ENCODE peak calls at places on chromosomes 7 and 10, in four cellular contexts. R is IMR-90, E is neuronal stem cell, P is SK-N-SH. X is an unnamed sample.

GRCh38 chr10:43078175-43078985 is 1.5 kb downstream of the RET start:
- DNase-seq in R (no peak), E (no peak), P (peak), X (no peak)

GRCh38 chr10:47087667-47088066 is 176.4 kb downstream of the PTPN20 start:
- DNase-seq in R (no peak), E (no peak), P (no peak), X (no peak)

GRCh38 chr7:48611993-48612392 is 312.4 kb upstream of the CDC14C start:
- DNase-seq in R (no peak), E (no peak), P (no peak), X (peak)

GRCh38 chr10:106795619-106796018 is 368.9 kb downstream of the SORCS1 start:
- DNase-seq in R (no peak), E (peak), P (peak), X (no peak)

GRCh38 chr10:132099701-132100481 is 34.1 kb downstream of the JAKMIP3 start:
- DNase-seq in R (no peak), E (no peak), P (no peak), X (no peak)

GRCh38 chr7:51079494-51079893 is 237.1 kb downstream of the COBL start:
- DNase-seq in R (no peak), E (no peak), P (no peak), X (no peak)

GRCh38 chr7:7148799-7149481 is 33.4 kb upstream of the C1GALT1 start:
- DNase-seq in R (no peak), E (no peak), P (no peak), X (no peak)

GRCh38 chr7:74164985-74165456 is 9.1 kb upstream of the EIF4H start:
- DNase-seq in R (peak), E (no peak), P (no peak), X (peak)

GRCh38 chr10:52308251-52309031 is 5.6 kb upstream of the DKK1 start:
- DNase-seq in R (peak), E (peak), P (peak), X (peak)

GRCh38 chr10:88389456-88389855 is 193.7 kb downstream of the RNLS start:
- DNase-seq in R (peak), E (no peak), P (no peak), X (peak)

GRCh38 chr7:106283831-106284515 is 810 bp downstream of the NAMPT start:
- DNase-seq in R (peak), E (peak), P (no peak), X (peak)

GRCh38 chr7:13411641-13412040 is 577.8 kb downstream of the ETV1 start:
- DNase-seq in R (no peak), E (no peak), P (no peak), X (no peak)

GRCh38 chr10:70007116-70007820 is 45.4 kb upstream of the MACROH2A2 start:
- DNase-seq in R (peak), E (no peak), P (no peak), X (no peak)

GRCh38 chr10:50552308-50552707 is 71.4 kb downstream of the SGMS1 start:
- DNase-seq in R (peak), E (no peak), P (no peak), X (peak)

GRCh38 chr7:113698556-113699220 is 220.1 kb downstream of the PPP1R3A start:
- DNase-seq in R (peak), E (peak), P (peak), X (peak)

GRCh38 chr10:119652361-119652760 is 1.2 kb downstream of the BAG3 start:
- DNase-seq in R (peak), E (no peak), P (no peak), X (peak)

GRCh38 chr10:119807960-119808697 is 64.5 kb downstream of the MCMBP start:
- DNase-seq in R (peak), E (no peak), P (no peak), X (peak)

GRCh38 chr10:28367865-28368541 is 65.1 kb upstream of the MPP7 start:
- DNase-seq in R (no peak), E (no peak), P (no peak), X (no peak)

GRCh38 chr10:28367419-28367818 is 64.6 kb upstream of the MPP7 start:
- DNase-seq in R (no peak), E (no peak), P (no peak), X (no peak)

GRCh38 chr10:28365840-28366239 is 63.0 kb upstream of the MPP7 start:
- DNase-seq in R (no peak), E (no peak), P (no peak), X (no peak)

GRCh38 chr10:28370107-28370835 is 67.4 kb upstream of the MPP7 start:
- DNase-seq in R (no peak), E (no peak), P (no peak), X (no peak)

GRCh38 chr10:28366943-28367342 is 64.1 kb upstream of the MPP7 start:
- DNase-seq in R (no peak), E (no peak), P (no peak), X (no peak)
- H3K4me3 ChIP-seq in R (no peak), E (no peak), P (no peak), X (no peak)

DNA sequence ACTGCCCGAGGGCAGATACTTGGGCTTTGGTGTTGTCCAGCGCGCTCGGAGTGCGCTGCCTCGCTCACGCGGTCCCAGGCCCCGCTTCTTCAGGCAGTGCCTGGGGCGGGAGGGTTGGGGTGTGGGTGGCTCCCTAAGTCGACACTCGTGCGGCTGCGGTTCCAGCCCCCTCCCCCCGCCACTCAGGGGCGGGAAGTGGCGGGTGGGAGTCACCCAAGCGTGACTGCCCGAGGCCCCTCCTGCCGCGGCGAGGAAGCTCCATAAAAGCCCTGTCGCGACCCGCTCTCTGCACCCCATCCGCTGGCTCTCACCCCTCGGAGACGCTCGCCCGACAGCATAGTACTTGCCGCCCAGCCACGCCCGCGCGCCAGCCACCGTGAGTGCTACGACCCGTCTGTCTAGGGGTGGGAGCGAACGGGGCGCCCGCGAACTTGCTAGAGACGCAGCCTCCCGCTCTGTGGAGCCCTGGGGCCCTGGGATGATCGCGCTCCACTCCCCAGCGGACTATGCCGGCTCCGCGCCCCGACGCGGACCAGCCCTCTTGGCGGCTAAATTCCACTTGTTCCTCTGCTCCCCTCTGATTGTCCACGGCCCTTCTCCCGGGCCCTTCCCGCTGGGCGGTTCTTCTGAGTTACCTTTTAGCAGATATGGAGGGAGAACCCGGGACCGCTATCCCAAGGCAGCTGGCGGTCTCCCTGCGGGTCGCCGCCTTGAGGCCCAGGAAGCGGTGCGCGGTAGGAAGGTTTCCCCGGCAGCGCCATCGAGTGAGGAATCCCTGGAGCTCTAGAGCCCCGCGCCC is at the start of gene NPY:
- DNase-seq in R (no peak), E (no peak), P (peak), X (no peak)
- H2AFZ ChIP-seq in R (peak), E (no peak), P (no peak), X (no peak)

GRCh38 chr10:125156196-125156595 is 4.2 kb downstream of the CTBP2 start:
- DNase-seq in R (no peak), E (no peak), P (no peak), X (no peak)

GRCh38 chr10:125153693-125154490 is 6.5 kb downstream of the CTBP2 start:
- DNase-seq in R (peak), E (no peak), P (no peak), X (no peak)

GRCh38 chr10:125154529-125154928 is 5.8 kb downstream of the CTBP2 start:
- DNase-seq in R (no peak), E (no peak), P (no peak), X (no peak)

GRCh38 chr10:125155669-125156068 is 4.7 kb downstream of the CTBP2 start:
- DNase-seq in R (no peak), E (no peak), P (no peak), X (no peak)

DNA sequence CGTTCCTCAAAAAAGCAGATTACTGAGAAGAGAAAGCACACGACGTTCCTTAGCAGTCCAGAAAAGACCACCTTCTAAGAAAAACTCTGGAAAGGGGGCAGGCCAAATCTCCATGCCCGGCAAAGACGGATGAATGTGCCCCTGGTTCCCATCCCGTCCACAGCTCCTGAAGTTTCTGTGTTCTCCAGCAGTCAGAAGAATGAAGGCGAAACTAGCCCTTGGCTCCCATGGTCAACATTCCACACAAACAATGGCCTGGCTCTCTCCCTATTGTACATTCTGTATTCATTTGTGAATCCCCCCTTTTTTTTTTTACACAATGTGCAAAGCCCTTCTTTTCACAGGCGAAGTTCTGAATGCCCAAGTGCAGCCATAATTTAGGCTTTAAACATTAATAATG is 5.3 kb downstream of the CTBP2 start:
- DNase-seq in R (no peak), E (peak), P (no peak), X (peak)
- H3K4me3 ChIP-seq in R (no peak), E (no peak), P (peak), X (peak)

DNA sequence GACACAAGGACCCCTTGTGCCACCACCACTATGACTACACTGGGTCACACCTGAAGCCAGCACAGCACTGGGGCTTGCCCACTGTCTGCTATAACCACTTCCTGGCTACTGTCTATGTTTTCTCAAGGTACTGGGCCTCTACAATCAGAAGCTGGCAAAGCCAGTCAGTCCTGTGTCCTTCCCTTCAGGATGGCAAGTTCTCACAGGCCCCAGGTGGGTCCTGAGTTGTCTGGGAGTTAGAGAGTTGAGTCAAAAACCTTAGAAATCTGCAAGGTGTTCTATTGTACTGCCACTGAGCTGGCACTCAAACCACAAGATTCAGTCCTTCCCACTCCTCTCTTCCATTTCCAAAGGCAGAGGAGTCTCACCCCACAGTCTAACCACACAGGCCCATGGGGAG is 705.5 kb downstream of the IPMK start:
- DNase-seq in R (no peak), E (no peak), P (no peak), X (no peak)
- H2AFZ ChIP-seq in R (no peak), E (no peak), P (no peak), X (no peak)